ENCODE peak calls at places on chromosomes 3 and 15, in eight cellular contexts. X, V, I, M, B, K, E and O are unnamed samples.

GRCh38 chr3:138187296-138188012 is at the start of gene ARMC8:
- DNase-seq in X (peak; percentile 68), V (peak; percentile 37), I (peak; percentile 44), M (no peak), B (no peak), K (peak; percentile 60), E (no peak), O (peak; percentile 80)

GRCh38 chr15:93835378-93835777 is 396.0 kb upstream of the MCTP2 start:
- DNase-seq in X (no peak), V (no peak), I (no peak), M (no peak), B (no peak), K (no peak), E (no peak), O (no peak)

GRCh38 chr3:157407769-157408168 is 28.9 kb upstream of the PTX3 start:
- DNase-seq in X (no peak), V (no peak), I (no peak), M (no peak), B (no peak), K (no peak), E (no peak), O (no peak)

GRCh38 chr3:127368186-127369032 is 80.6 kb upstream of the PRR20G start:
- DNase-seq in X (peak; percentile 39), V (no peak), I (no peak), M (no peak), B (no peak), K (no peak), E (no peak), O (no peak)

GRCh38 chr3:43105224-43105596 is 669 bp downstream of the POMGNT2 start:
- DNase-seq in X (peak; percentile 25), V (no peak), I (peak; percentile 47), M (no peak), B (no peak), K (no peak), E (peak; percentile 28), O (no peak)

GRCh38 chr3:172562881-172563835 is 39.9 kb upstream of the TNFSF10 start:
- DNase-seq in X (no peak), V (peak; percentile 55), I (peak; percentile 63), M (no peak), B (no peak), K (peak; percentile 19), E (no peak), O (peak; percentile 74)

GRCh38 chr3:33578325-33579180 is 138.3 kb upstream of the UBP1 start:
- DNase-seq in X (no peak), V (no peak), I (no peak), M (no peak), B (no peak), K (peak; percentile 17), E (no peak), O (no peak)

GRCh38 chr3:82055792-82056191 is 294.3 kb upstream of the GBE1 start:
- DNase-seq in X (no peak), V (peak; percentile 46), I (no peak), M (no peak), B (no peak), K (peak; percentile 7), E (no peak), O (no peak)

GRCh38 chr15:69056365-69056764 is 41.9 kb downstream of the NOX5 start:
- DNase-seq in X (peak; percentile 14), V (no peak), I (no peak), M (no peak), B (no peak), K (no peak), E (no peak), O (no peak)

GRCh38 chr15:77604973-77605372 is 27.7 kb downstream of the LINGO1 start:
- DNase-seq in X (no peak), V (no peak), I (no peak), M (no peak), B (no peak), K (no peak), E (no peak), O (no peak)

GRCh38 chr3:182233957-182234356 is 522.2 kb downstream of the SOX2 start:
- DNase-seq in X (no peak), V (no peak), I (no peak), M (no peak), B (no peak), K (no peak), E (no peak), O (no peak)

GRCh38 chr15:92808611-92809063 is 91.5 kb upstream of the CHD2 start:
- DNase-seq in X (no peak), V (no peak), I (no peak), M (no peak), B (no peak), K (peak; percentile 70), E (no peak), O (peak; percentile 82)

GRCh38 chr3:40745381-40746106 is 220.8 kb downstream of the ZNF621 start:
- DNase-seq in X (no peak), V (no peak), I (no peak), M (no peak), B (no peak), K (no peak), E (no peak), O (no peak)

GRCh38 chr15:50685191-50685975 is 1.2 kb downstream of the TRPM7 start:
- DNase-seq in X (no peak), V (no peak), I (no peak), M (peak; percentile 17), B (no peak), K (no peak), E (no peak), O (no peak)

GRCh38 chr3:12750223-12750622 is 8.8 kb downstream of the TMEM40 start:
- DNase-seq in X (peak; percentile 25), V (peak; percentile 81), I (no peak), M (peak; percentile 79), B (no peak), K (no peak), E (no peak), O (no peak)

GRCh38 chr3:81581966-81582599 is 179.4 kb downstream of the GBE1 start:
- DNase-seq in X (peak; percentile 54), V (peak; percentile 45), I (peak; percentile 34), M (peak; percentile 34), B (peak; percentile 35), K (peak; percentile 12), E (no peak), O (no peak)

GRCh38 chr15:71588746-71589145 is 221.6 kb upstream of the NR2E3 start:
- DNase-seq in X (no peak), V (peak; percentile 63), I (no peak), M (no peak), B (no peak), K (peak; percentile 67), E (no peak), O (no peak)

GRCh38 chr15:99137111-99137546 is 32.2 kb downstream of the SYNM start:
- DNase-seq in X (peak; percentile 99), V (no peak), I (no peak), M (no peak), B (no peak), K (no peak), E (no peak), O (no peak)

GRCh38 chr15:65056106-65056505 is 10.9 kb downstream of the SLC51B start:
- DNase-seq in X (no peak), V (no peak), I (no peak), M (no peak), B (no peak), K (no peak), E (no peak), O (no peak)

GRCh38 chr15:49238342-49238741 is 68.3 kb downstream of the GALK2 start:
- DNase-seq in X (no peak), V (no peak), I (no peak), M (no peak), B (no peak), K (no peak), E (no peak), O (peak; percentile 70)

GRCh38 chr3:126960604-126960995 is 22.3 kb upstream of the PLXNA1 start:
- DNase-seq in X (peak; percentile 81), V (no peak), I (no peak), M (no peak), B (no peak), K (no peak), E (no peak), O (peak; percentile 64)